ENCODE peak calls at places on chromosomes 11 and 22, in eight cellular contexts. One of them, this sample, is unnamed.

GRCh38 chr11:93031386-93031785 is 61.9 kb downstream of the MTNR1B start:
- DNase-seq in BJ: no peak
- DNase-seq in GM06990: no peak
- DNase-seq in body of pancreas: no peak
- DNase-seq in transverse colon: no peak
- DNase-seq in HL-60: no peak
- DNase-seq in cardiac muscle cell: no peak
- DNase-seq in H1: no peak
- DNase-seq in this sample: no peak

GRCh38 chr22:48268293-48268692 is 1505.8 kb downstream of the TBC1D22A start:
- DNase-seq in BJ: no peak
- DNase-seq in GM06990: no peak
- DNase-seq in body of pancreas: no peak
- DNase-seq in transverse colon: no peak
- DNase-seq in HL-60: no peak
- DNase-seq in cardiac muscle cell: no peak
- DNase-seq in H1: no peak
- DNase-seq in this sample: no peak

GRCh38 chr11:90243534-90243933 is 20.7 kb upstream of the CHORDC1 start:
- DNase-seq in BJ: no peak
- DNase-seq in GM06990: no peak
- DNase-seq in body of pancreas: no peak
- DNase-seq in transverse colon: no peak
- DNase-seq in HL-60: no peak
- DNase-seq in cardiac muscle cell: no peak
- DNase-seq in H1: no peak
- DNase-seq in this sample: no peak

GRCh38 chr11:19027829-19028595 is 32.5 kb downstream of the MRGPRX2 start:
- DNase-seq in BJ: peak; percentile 4
- DNase-seq in GM06990: no peak
- DNase-seq in body of pancreas: peak; percentile 72
- DNase-seq in transverse colon: no peak
- DNase-seq in HL-60: no peak
- DNase-seq in cardiac muscle cell: no peak
- DNase-seq in H1: no peak
- DNase-seq in this sample: peak; percentile 23

GRCh38 chr11:530960-531825 is 4.2 kb downstream of the HRAS start:
- DNase-seq in BJ: no peak
- DNase-seq in GM06990: no peak
- DNase-seq in body of pancreas: peak; percentile 12
- DNase-seq in transverse colon: no peak
- DNase-seq in HL-60: no peak
- DNase-seq in cardiac muscle cell: no peak
- DNase-seq in H1: peak; percentile 46
- DNase-seq in this sample: no peak

GRCh38 chr22:20779813-20780148 is 5.9 kb downstream of the SERPIND1 start:
- DNase-seq in BJ: no peak
- DNase-seq in GM06990: no peak
- DNase-seq in body of pancreas: no peak
- DNase-seq in transverse colon: no peak
- DNase-seq in HL-60: no peak
- DNase-seq in cardiac muscle cell: no peak
- DNase-seq in H1: no peak
- DNase-seq in this sample: no peak

GRCh38 chr11:128852327-128853023 is 14.6 kb downstream of the KCNJ1 start:
- DNase-seq in BJ: no peak
- DNase-seq in GM06990: no peak
- DNase-seq in body of pancreas: peak; percentile 78
- DNase-seq in transverse colon: no peak
- DNase-seq in HL-60: no peak
- DNase-seq in cardiac muscle cell: no peak
- DNase-seq in H1: no peak
- DNase-seq in this sample: no peak

GRCh38 chr22:38239101-38239761 is 33.6 kb downstream of the TMEM184B start:
- DNase-seq in BJ: peak; percentile 82
- DNase-seq in GM06990: no peak
- DNase-seq in body of pancreas: peak; percentile 71
- DNase-seq in transverse colon: no peak
- DNase-seq in HL-60: no peak
- DNase-seq in cardiac muscle cell: peak; percentile 25
- DNase-seq in H1: no peak
- DNase-seq in this sample: peak; percentile 98

GRCh38 chr11:36149538-36150242 is 139.5 kb downstream of the COMMD9 start:
- DNase-seq in BJ: peak; percentile 88
- DNase-seq in GM06990: peak; percentile 67
- DNase-seq in body of pancreas: peak; percentile 71
- DNase-seq in transverse colon: peak; percentile 24
- DNase-seq in HL-60: peak; percentile 88
- DNase-seq in cardiac muscle cell: peak; percentile 12
- DNase-seq in H1: no peak
- DNase-seq in this sample: peak; percentile 98

GRCh38 chr22:37137131-37137530 is 12.6 kb downstream of the IL2RB start:
- DNase-seq in BJ: no peak
- DNase-seq in GM06990: no peak
- DNase-seq in body of pancreas: no peak
- DNase-seq in transverse colon: no peak
- DNase-seq in HL-60: no peak
- DNase-seq in cardiac muscle cell: no peak
- DNase-seq in H1: no peak
- DNase-seq in this sample: no peak

GRCh38 chr22:49328630-49329405 is 498.9 kb downstream of the BRD1 start:
- DNase-seq in BJ: no peak
- DNase-seq in GM06990: no peak
- DNase-seq in body of pancreas: no peak
- DNase-seq in transverse colon: no peak
- DNase-seq in HL-60: no peak
- DNase-seq in cardiac muscle cell: no peak
- DNase-seq in H1: no peak
- DNase-seq in this sample: no peak

GRCh38 chr11:119482561-119483001 is 59.6 kb upstream of the THY1 start:
- DNase-seq in BJ: no peak
- DNase-seq in GM06990: no peak
- DNase-seq in body of pancreas: peak; percentile 11
- DNase-seq in transverse colon: no peak
- DNase-seq in HL-60: no peak
- DNase-seq in cardiac muscle cell: no peak
- DNase-seq in H1: peak; percentile 40
- DNase-seq in this sample: no peak

GRCh38 chr22:47033648-47034000 is 271.2 kb downstream of the TBC1D22A start:
- DNase-seq in BJ: no peak
- DNase-seq in GM06990: no peak
- DNase-seq in body of pancreas: no peak
- DNase-seq in transverse colon: no peak
- DNase-seq in HL-60: no peak
- DNase-seq in cardiac muscle cell: no peak
- DNase-seq in H1: no peak
- DNase-seq in this sample: no peak

GRCh38 chr11:117873828-117874125 is 2.7 kb downstream of the FXYD6 start:
- DNase-seq in BJ: no peak
- DNase-seq in GM06990: no peak
- DNase-seq in body of pancreas: no peak
- DNase-seq in transverse colon: no peak
- DNase-seq in HL-60: no peak
- DNase-seq in cardiac muscle cell: no peak
- DNase-seq in H1: peak; percentile 6
- DNase-seq in this sample: no peak

GRCh38 chr11:117875397-117876048 is 935 bp downstream of the FXYD6 start:
- DNase-seq in BJ: no peak
- DNase-seq in GM06990: no peak
- DNase-seq in body of pancreas: no peak
- DNase-seq in transverse colon: no peak
- DNase-seq in HL-60: no peak
- DNase-seq in cardiac muscle cell: peak; percentile 42
- DNase-seq in H1: peak; percentile 59
- DNase-seq in this sample: no peak

GRCh38 chr11:117874910-117875396 is 1.5 kb downstream of the FXYD6 start:
- DNase-seq in BJ: no peak
- DNase-seq in GM06990: no peak
- DNase-seq in body of pancreas: no peak
- DNase-seq in transverse colon: no peak
- DNase-seq in HL-60: no peak
- DNase-seq in cardiac muscle cell: no peak
- DNase-seq in H1: no peak
- DNase-seq in this sample: no peak

GRCh38 chr11:117872962-117873827 is 3.3 kb downstream of the FXYD6 start:
- DNase-seq in BJ: no peak
- DNase-seq in GM06990: no peak
- DNase-seq in body of pancreas: no peak
- DNase-seq in transverse colon: no peak
- DNase-seq in HL-60: no peak
- DNase-seq in cardiac muscle cell: no peak
- DNase-seq in H1: peak; percentile 22
- DNase-seq in this sample: no peak

DNA sequence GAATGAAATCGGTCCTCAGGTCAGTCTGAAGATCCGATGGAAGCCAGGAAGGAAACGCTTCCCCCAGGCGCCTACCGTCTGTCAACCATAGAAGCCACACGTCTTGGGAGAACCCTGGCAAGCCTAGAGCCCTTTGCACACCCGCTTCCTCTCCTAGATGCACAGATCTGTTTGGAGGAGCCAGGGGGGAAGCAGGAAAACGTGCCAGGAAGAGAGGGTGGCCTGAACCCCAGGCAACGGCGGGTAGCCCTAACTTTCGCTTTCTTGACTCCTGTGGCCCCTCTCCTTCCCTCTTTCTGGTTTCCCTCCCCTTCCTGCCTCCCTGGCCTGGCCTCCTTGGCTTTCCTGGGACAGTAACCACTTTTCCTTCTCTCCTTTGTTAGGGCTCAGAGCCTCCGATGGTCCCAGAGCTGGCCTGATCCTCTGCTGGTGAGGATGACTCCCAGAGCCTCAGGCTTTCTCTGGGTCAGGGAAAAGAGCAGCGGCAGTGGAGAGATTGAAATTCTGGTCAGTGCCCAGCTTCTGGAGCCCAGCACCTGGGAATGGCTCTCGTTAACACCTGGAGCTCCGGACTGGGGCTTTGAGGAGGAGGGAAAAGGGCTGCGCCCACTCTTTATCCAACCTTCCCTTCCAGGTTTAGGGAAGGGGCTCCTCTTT is 2.1 kb downstream of the FXYD6 start:
- DNase-seq in BJ: no peak
- DNase-seq in GM06990: no peak
- DNase-seq in body of pancreas: no peak
- DNase-seq in transverse colon: no peak
- DNase-seq in HL-60: no peak
- DNase-seq in cardiac muscle cell: no peak
- DNase-seq in H1: peak; percentile 63
- DNase-seq in this sample: no peak
- H3K4me3 ChIP-seq in BJ: no peak overlapping the region
- H3K4me3 ChIP-seq in GM06990: no peak overlapping the region
- H3K4me3 ChIP-seq in body of pancreas: no peak overlapping the region
- H3K4me3 ChIP-seq in transverse colon: no peak overlapping the region
- H3K4me3 ChIP-seq in HL-60: no peak overlapping the region
- H3K4me3 ChIP-seq in cardiac muscle cell: peak overlapping the region; percentile 81
- H3K4me3 ChIP-seq in H1: peak overlapping the region; percentile 16
- H3K4me3 ChIP-seq in this sample: no peak overlapping the region

DNA sequence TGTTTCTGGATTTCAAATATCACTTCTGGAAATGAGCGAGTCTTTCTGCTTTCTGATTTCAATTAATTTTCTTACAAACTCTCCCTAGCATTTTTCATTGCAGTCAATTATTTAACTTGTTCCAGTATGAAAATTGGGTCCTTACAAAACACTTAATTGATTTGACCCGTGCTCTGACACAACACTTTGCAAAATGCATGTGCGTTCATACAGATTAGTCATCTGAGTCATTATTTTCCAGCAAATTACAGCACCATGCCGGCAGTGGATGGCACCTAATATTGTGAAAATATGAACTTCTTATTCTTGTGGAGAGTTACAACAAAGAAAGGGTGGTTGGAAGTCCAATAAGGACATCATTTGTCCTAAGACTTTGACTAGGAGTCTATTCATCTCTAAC is 315.9 kb upstream of the CCDC90B start:
- DNase-seq in BJ: no peak
- DNase-seq in GM06990: no peak
- DNase-seq in body of pancreas: no peak
- DNase-seq in transverse colon: no peak
- DNase-seq in HL-60: no peak
- DNase-seq in cardiac muscle cell: no peak
- DNase-seq in H1: no peak
- DNase-seq in this sample: no peak
- TF ChIP-seq CTCF in BJ: no peak
- TF ChIP-seq CTCF in GM06990: no peak
- TF ChIP-seq CTCF in body of pancreas: no peak
- TF ChIP-seq CTCF in transverse colon: no peak
- TF ChIP-seq CTCF in HL-60: no peak
- TF ChIP-seq CTCF in cardiac muscle cell: no peak
- TF ChIP-seq CTCF in H1: no peak
- TF ChIP-seq CTCF in this sample: no peak

DNA sequence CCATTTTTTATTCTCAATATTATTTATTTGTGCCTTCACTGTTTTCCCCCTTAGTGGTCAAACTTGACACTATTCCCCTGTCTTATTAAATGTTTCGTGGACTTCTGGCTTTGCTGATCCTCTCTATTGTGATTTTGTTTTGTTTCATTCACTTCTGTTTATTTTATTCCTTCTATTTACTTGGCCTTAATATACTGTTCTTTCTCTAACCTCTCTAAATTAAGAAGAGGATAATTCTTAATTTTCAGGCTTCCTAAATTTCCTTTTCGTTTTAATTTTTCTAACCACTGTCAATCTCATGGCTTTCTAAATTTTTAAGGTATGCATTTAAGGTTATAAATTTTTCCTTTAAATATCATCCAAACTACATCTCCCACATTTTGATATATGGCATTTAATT is 83.0 kb upstream of the KCNQ1OT1 start:
- DNase-seq in BJ: no peak
- DNase-seq in GM06990: no peak
- DNase-seq in body of pancreas: no peak
- DNase-seq in transverse colon: no peak
- DNase-seq in HL-60: no peak
- DNase-seq in cardiac muscle cell: no peak
- DNase-seq in H1: no peak
- DNase-seq in this sample: no peak
- H3K4me3 ChIP-seq in BJ: no peak overlapping the region
- H3K4me3 ChIP-seq in GM06990: no peak overlapping the region
- H3K4me3 ChIP-seq in body of pancreas: no peak overlapping the region
- H3K4me3 ChIP-seq in transverse colon: no peak overlapping the region
- H3K4me3 ChIP-seq in HL-60: no peak overlapping the region
- H3K4me3 ChIP-seq in cardiac muscle cell: no peak overlapping the region
- H3K4me3 ChIP-seq in H1: no peak overlapping the region
- H3K4me3 ChIP-seq in this sample: no peak overlapping the region

DNA sequence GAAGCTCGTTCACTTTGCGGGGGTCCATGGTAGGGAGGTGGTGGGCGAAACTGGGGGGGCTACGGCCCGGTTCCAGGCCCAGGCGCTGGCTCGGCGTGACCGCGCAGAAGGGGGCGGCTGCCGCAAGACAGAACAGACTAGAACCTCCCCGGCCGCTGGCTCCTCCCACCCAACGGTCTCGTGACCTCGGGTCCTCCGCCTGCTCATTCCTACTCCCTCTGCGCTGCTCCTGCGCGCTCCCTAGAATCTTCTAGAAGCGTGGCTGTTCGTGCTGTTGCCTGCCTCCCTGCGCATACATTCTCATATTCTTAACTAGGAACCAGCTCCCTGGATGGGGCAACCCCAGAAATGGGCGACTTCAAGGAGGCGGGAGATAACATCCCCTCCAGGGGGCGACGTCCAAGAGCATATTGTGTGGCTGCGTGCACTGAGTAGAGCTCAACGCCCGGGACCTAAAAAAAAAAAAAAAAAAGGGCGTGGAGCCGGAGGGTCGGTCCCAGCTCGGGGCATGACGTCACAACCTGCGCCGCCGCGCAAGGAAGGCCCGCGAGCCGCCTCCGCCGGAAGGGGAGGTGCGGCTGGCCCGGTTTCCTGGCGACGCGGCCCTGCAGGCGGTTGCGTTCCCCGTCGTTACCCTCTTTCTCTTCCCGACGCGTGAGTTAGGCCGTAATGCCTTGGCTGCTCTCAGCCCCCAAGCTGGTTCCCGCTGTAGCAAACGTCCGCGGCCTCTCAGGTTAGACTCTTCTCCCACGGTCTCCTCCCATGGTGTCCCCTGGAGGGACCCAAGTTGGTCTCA is at the start of the genes ST13 and XPNPEP3:
- DNase-seq in BJ: peak; percentile 81
- DNase-seq in GM06990: peak; percentile 96
- DNase-seq in body of pancreas: peak; percentile 99
- DNase-seq in transverse colon: peak; percentile 98
- DNase-seq in HL-60: peak; percentile 98
- DNase-seq in cardiac muscle cell: peak; percentile 96
- DNase-seq in H1: peak; percentile 98
- DNase-seq in this sample: peak; percentile 95
- TF ChIP-seq CTCF in BJ: peak; percentile 20
- TF ChIP-seq CTCF in GM06990: peak; percentile 38
- TF ChIP-seq CTCF in body of pancreas: peak; percentile 11
- TF ChIP-seq CTCF in transverse colon: no peak
- TF ChIP-seq CTCF in HL-60: no peak
- TF ChIP-seq CTCF in cardiac muscle cell: peak; percentile 19
- TF ChIP-seq CTCF in H1: no peak
- TF ChIP-seq CTCF in this sample: no peak